ENCODE peak calls at places on chromosomes 4 and X, in four cellular contexts. L is tibial artery, M is suprapubic skin, X is lower leg skin. S is an unnamed sample.

GRCh38 chr4:157838366-157838765 is 334.5 kb downstream of the GASK1B start:
- DNase-seq in X (no peak), L (no peak), M (no peak), S (no peak)

GRCh38 chrX:119481218-119481875 is 13.1 kb downstream of the SLC25A5 start:
- DNase-seq in M (no peak), X (peak; percentile 54), L (no peak), S (no peak)

GRCh38 chrX:130174051-130174704 is 2.4 kb downstream of the RAB33A start:
- DNase-seq in L (peak; percentile 79), M (no peak), X (peak; percentile 84), S (no peak)

GRCh38 chr4:41504167-41504566 is 33.8 kb upstream of the LIMCH1 start:
- DNase-seq in L (no peak), M (no peak), X (no peak), S (no peak)

GRCh38 chr4:44145868-44146267 is 302.7 kb downstream of the KCTD8 start:
- DNase-seq in L (no peak), X (no peak), M (no peak), S (no peak)

GRCh38 chr4:2142630-2143427 is 83.7 kb downstream of the NAT8L start:
- DNase-seq in X (no peak), L (no peak), M (no peak), S (no peak)

GRCh38 chr4:6331018-6331417 is 61.4 kb downstream of the WFS1 start:
- DNase-seq in M (no peak), L (no peak), X (no peak), S (no peak)

GRCh38 chr4:18670034-18670433 is 648.5 kb upstream of the LCORL start:
- DNase-seq in M (no peak), X (no peak), L (no peak), S (no peak)

GRCh38 chr4:40577588-40578253 is 51.9 kb downstream of the RBM47 start:
- DNase-seq in L (no peak), M (no peak), X (no peak), S (no peak)

GRCh38 chr4:30765022-30765421 is 44.9 kb downstream of the PCDH7 start:
- DNase-seq in L (no peak), M (no peak), X (no peak), S (no peak)

GRCh38 chr4:30767147-30767546 is 47.0 kb downstream of the PCDH7 start:
- DNase-seq in L (no peak), X (no peak), M (no peak), S (no peak)

GRCh38 chr4:30770049-30770549 is 49.9 kb downstream of the PCDH7 start:
- DNase-seq in X (no peak), M (no peak), L (no peak), S (no peak)

GRCh38 chr4:30769093-30769492 is 48.9 kb downstream of the PCDH7 start:
- DNase-seq in X (no peak), M (no peak), L (no peak), S (no peak)

DNA sequence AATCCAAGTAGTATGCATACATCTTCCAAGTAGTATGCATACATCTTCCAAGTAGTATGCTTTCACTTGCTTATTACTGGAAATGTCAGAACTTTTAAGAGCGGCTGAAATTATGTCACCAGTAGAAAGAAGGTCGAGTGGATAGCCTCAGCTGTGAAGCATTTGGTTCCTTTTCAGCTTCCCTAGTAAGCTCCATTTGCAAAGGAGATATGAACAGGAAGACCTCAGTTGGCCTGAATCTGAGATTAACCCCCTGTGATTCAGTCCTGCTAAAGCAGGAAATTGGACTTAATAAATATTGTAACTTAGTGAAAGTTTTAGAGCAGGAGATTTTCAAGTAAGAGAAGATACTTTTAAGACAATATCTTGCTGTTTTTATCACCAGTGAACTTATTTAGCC is 48.1 kb downstream of the PCDH7 start:
- DNase-seq in L (no peak), M (no peak), X (no peak), S (no peak)
- TF ChIP-seq CTCF in L (no peak), M (no peak), X (no peak), S (no peak)

GRCh38 chr4:144283496-144283895 is 143.0 kb upstream of the GYPA start:
- DNase-seq in L (no peak), M (no peak), X (no peak), S (no peak)

DNA sequence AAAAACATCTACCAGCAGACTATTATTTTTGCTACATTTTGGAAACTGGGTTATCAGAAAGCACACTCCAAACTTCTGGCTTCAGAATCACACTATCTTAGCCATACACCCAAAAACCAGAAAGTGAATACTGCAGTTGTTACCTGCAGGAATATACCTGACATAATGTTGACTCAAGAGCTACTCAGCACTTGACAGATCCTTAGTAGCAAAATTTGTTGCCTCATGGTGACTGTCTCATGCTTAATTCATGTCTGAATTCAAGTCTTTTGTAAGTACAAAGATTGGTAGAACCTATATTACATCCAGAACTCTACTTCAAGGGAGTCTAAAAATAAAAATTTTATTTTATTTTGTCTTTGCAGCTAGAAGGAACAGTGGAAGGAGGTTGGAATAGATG is 140.2 kb upstream of the GYPA start:
- DNase-seq in X (no peak), M (no peak), L (no peak), S (no peak)
- TF ChIP-seq CTCF in X (no peak), M (no peak), L (no peak), S (no peak)

GRCh38 chrX:144715356-144715755 is 531.9 kb upstream of the SPANXN1 start:
- DNase-seq in L (no peak), X (no peak), M (no peak), S (no peak)

GRCh38 chrX:144722307-144722706 is 525.0 kb upstream of the SPANXN1 start:
- DNase-seq in X (no peak), M (no peak), L (no peak), S (no peak)

GRCh38 chrX:144716187-144716586 is 531.1 kb upstream of the SPANXN1 start:
- DNase-seq in L (no peak), X (no peak), M (no peak), S (no peak)

DNA sequence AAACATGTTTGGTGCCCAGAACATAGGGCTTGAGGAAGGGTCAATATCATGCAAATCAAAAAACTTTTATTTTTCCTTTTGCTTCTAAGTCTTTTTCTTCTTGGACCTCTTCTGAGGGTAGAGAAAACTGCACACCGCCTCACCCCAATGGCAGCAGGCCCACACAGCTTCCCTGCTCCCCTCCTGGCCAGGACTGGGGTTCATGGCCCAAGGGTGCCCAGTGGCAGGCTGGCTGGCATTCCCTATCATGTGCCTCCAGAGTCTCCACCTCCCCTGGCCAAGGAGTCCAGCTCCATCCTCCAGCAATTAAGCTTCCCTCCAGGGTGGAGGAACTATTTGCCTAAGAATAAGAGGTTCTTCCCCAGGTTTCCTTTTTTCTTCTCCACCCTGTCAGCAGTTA is 529.6 kb upstream of the SPANXN1 start:
- DNase-seq in M (no peak), X (no peak), L (no peak), S (no peak)
- TF ChIP-seq CTCF in M (no peak), X (no peak), L (no peak), S (no peak)

GRCh38 chrX:115013705-115014104 is 3.7 kb downstream of the IL13RA2 start:
- DNase-seq in X (no peak), L (no peak), M (no peak), S (no peak)

GRCh38 chrX:115018944-115019343 is 1.5 kb upstream of the IL13RA2 start:
- DNase-seq in L (no peak), M (no peak), X (no peak), S (no peak)

GRCh38 chrX:115017455-115017854 is at the start of gene IL13RA2:
- DNase-seq in M (no peak), L (no peak), X (no peak), S (no peak)

GRCh38 chrX:115021121-115021520 is 3.7 kb upstream of the IL13RA2 start:
- DNase-seq in L (no peak), X (no peak), M (no peak), S (no peak)

DNA sequence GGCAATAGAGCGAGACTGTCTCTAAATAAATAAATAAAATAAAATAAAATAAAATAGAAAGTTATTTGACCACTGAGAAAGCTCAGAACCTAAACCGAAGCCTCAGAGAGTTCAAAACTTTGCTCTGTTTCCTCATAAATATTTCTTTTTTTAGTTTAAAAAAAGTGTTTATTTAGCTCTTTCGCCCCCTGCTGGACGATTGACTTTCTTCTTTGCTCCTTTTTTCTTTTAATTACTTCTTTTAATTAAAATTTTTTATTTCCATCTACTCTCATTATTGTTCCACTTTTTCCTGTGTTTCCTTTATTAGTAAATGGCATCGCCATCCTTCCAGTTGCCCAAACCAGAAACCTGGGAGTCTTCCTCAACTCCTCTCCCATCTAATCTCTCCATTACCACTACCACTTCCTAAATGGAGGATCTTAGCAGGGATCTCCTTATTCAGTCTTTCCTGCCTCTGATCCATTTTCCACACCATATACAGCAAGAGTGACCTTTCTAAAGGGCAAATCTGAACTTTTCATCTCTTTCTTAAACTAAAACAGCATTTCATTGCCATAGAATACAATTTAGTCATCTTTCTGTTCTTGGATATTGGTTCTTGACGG is 728 bp upstream of the IL13RA2 start:
- DNase-seq in M (no peak), L (no peak), X (no peak), S (peak; percentile 1)
- TF ChIP-seq CTCF in M (no peak), L (no peak), X (no peak), S (peak; percentile 7)

GRCh38 chrX:56618250-56618649 is 54.8 kb downstream of the UBQLN2 start:
- DNase-seq in L (no peak), X (no peak), M (no peak), S (no peak)
- TF ChIP-seq CTCF in L (no peak), X (no peak), M (no peak), S (no peak)

GRCh38 chr4:184163813-184164212 is 53.9 kb downstream of the ENPP6 start:
- DNase-seq in L (no peak), X (peak; percentile 82), M (no peak), S (no peak)
- TF ChIP-seq CTCF in L (peak; percentile 45), X (no peak), M (peak; percentile 42), S (no peak)